ENCODE peak calls at places on chromosomes 16 and 17, in five cellular contexts. B is IMR-90, J is psoas muscle, V is transverse colon, I is tibial nerve. T is an unnamed sample.

GRCh38 chr16:67504190-67505021 is 21.1 kb upstream of the AGRP start:
- DNase-seq in J (peak; percentile 41), I (no peak), B (peak; percentile 24), V (peak; percentile 68), T (no peak)

GRCh38 chr16:89712476-89712805 is 8.3 kb downstream of the VPS9D1 start:
- DNase-seq in B (peak; percentile 28), J (no peak), I (no peak), V (no peak), T (no peak)

GRCh38 chr17:64245218-64246145 is 17.6 kb downstream of the TEX2 start:
- DNase-seq in I (no peak), V (no peak), B (peak; percentile 34), J (no peak), T (no peak)

GRCh38 chr16:23254338-23254737 is 47.8 kb upstream of the SCNN1B start:
- DNase-seq in I (no peak), J (no peak), B (peak; percentile 48), V (no peak), T (no peak)

GRCh38 chr16:50653056-50653455 is 28.1 kb downstream of the SNX20 start:
- DNase-seq in B (no peak), I (no peak), V (no peak), J (no peak), T (no peak)

GRCh38 chr16:67651847-67652246 is 6.9 kb downstream of the CARMIL2 start:
- DNase-seq in B (no peak), I (no peak), J (no peak), V (no peak), T (no peak)

GRCh38 chr17:6596076-6596475 is 39.7 kb upstream of the PITPNM3 start:
- DNase-seq in I (no peak), J (no peak), B (no peak), V (no peak), T (no peak)

GRCh38 chr17:45277992-45278391 is 16.1 kb upstream of the SPATA32 start:
- DNase-seq in J (no peak), V (no peak), I (no peak), B (peak; percentile 23), T (no peak)

GRCh38 chr17:12959441-12959840 is 58.4 kb downstream of the ELAC2 start:
- DNase-seq in B (peak; percentile 69), I (no peak), J (no peak), V (no peak), T (no peak)

GRCh38 chr17:56595831-56596740 is 2.6 kb downstream of the NOG start:
- DNase-seq in B (peak; percentile 10), J (no peak), V (no peak), I (no peak), T (no peak)
- H3K4me3 ChIP-seq in B (peak overlapping the region; percentile 30), J (peak overlapping the region; percentile 81), V (peak overlapping the region; percentile 1), I (peak overlapping the region; percentile 25), T (peak overlapping the region; percentile 87)

GRCh38 chr16:11462861-11463260 is 117.6 kb downstream of the RMI2 start:
- DNase-seq in I (no peak), V (no peak), B (no peak), J (no peak), T (no peak)

GRCh38 chr16:11464241-11464640 is 119.0 kb downstream of the RMI2 start:
- DNase-seq in V (no peak), J (no peak), B (no peak), I (no peak), T (no peak)

GRCh38 chr16:11460820-11461594 is 115.7 kb downstream of the RMI2 start:
- DNase-seq in I (no peak), B (no peak), V (no peak), J (no peak), T (no peak)

GRCh38 chr16:11461595-11461990 is 116.3 kb downstream of the RMI2 start:
- DNase-seq in I (no peak), V (no peak), J (no peak), B (no peak), T (no peak)

DNA sequence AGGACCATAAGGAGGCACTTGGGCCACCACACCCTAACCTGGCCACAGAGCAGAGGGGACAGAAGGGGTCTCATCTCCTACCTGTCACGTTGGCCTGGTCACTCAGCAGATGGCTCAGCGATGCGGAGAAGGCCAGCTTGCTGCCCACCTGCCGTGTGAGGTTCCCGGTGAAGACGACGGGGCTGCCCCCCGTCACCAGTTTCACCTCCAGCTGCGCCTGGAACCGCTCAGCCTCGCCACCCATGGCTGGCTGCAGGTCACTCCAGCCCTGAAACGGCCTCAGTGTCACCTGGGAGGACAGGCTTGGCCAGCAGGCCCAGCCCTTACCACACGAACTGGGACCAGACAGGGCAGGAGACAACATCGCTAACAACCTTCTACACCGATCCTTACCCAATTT is 116.8 kb downstream of the RMI2 start:
- DNase-seq in I (no peak), B (no peak), V (no peak), J (no peak), T (no peak)
- H3K4me3 ChIP-seq in I (no peak overlapping the region), B (no peak overlapping the region), V (no peak overlapping the region), J (no peak overlapping the region), T (no peak overlapping the region)

DNA sequence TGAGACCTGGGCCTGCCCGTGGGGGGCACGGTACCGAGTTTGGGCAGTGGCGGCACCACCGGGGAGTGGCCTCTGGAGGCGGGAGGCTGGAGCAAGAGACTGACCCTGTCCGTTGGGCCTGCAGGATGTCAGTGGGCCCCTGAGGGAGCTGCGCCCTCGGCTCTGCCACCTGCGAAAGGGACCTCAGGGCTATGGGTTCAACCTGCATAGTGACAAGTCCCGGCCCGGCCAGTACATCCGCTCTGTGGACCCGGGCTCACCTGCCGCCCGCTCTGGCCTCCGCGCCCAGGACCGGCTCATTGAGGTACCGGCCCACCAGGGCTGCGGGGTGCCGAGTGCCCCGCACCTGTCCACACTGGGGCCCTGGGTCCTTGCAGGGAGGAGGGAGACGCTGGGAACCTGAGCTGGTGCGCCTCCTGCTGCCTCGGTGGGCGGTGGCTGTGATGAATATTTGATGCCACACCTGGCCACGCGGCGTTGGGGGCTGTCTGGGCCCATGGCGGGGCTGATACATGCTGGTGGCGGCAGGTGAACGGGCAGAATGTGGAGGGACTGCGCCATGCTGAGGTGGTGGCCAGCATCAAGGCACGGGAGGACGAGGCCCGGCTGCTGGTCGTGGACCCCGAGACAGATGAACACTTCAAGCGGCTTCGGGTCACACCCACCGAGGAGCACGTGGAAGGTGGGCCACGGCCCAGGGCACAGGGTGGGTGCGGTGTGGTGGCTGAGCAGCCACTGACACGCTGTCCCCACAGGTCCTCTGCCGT is 9.7 kb downstream of the NHERF2 start:
- DNase-seq in B (no peak), V (no peak), I (no peak), J (no peak), T (no peak)
- H3K4me3 ChIP-seq in B (no peak overlapping the region), V (peak overlapping the region; percentile 28), I (peak overlapping the region; percentile 33), J (peak overlapping the region; percentile 53), T (peak overlapping the region; percentile 47)

GRCh38 chr16:27317738-27318398 is 4.1 kb downstream of the IL4R start:
- DNase-seq in I (no peak), J (no peak), B (no peak), V (no peak), T (no peak)

GRCh38 chr16:27314986-27315332 is 1.2 kb downstream of the IL4R start:
- DNase-seq in V (no peak), I (no peak), B (no peak), J (no peak), T (no peak)

GRCh38 chr16:27317320-27317719 is 3.5 kb downstream of the IL4R start:
- DNase-seq in J (no peak), V (no peak), I (no peak), B (no peak), T (no peak)

GRCh38 chr16:27315333-27316037 is 1.7 kb downstream of the IL4R start:
- DNase-seq in V (peak; percentile 60), B (peak; percentile 65), J (peak; percentile 64), I (no peak), T (no peak)

GRCh38 chr16:27316038-27316680 is 2.4 kb downstream of the IL4R start:
- DNase-seq in J (no peak), B (no peak), I (no peak), V (no peak), T (no peak)
- H3K4me3 ChIP-seq in J (peak overlapping the region; percentile 77), B (peak overlapping the region; percentile 74), I (no peak overlapping the region), V (peak overlapping the region; percentile 91), T (no peak overlapping the region)